ENCODE peak calls at places on chromosome 3, in ten cellular contexts. U, N, A, Q, C, I, R, M, P and W are unnamed samples.

GRCh38 chr3:183951459-183951858 is 66.2 kb downstream of the ABCC5 start:
- DNase-seq in M (no peak), P (no peak), R (no peak), C (no peak), N (no peak), Q (no peak), I (no peak), U (no peak), A (no peak), W (no peak)

GRCh38 chr3:13866406-13866965 is 13.4 kb downstream of the WNT7A start:
- DNase-seq in Q (peak), R (no peak), U (peak), M (no peak), P (no peak), N (no peak), I (no peak), C (no peak), A (no peak), W (no peak)

GRCh38 chr3:83890763-83891135 is 1068.0 kb upstream of the CADM2 start:
- DNase-seq in R (no peak), A (no peak), P (no peak), N (peak), I (no peak), Q (no peak), M (no peak), C (no peak), U (no peak), W (no peak)

GRCh38 chr3:122215592-122216298 is 32.3 kb downstream of the CASR start:
- DNase-seq in N (no peak), Q (no peak), A (no peak), P (no peak), C (no peak), M (no peak), R (no peak), U (no peak), I (no peak), W (no peak)

GRCh38 chr3:141575879-141576743 is 89.3 kb downstream of the RASA2 start:
- DNase-seq in A (no peak), R (no peak), Q (no peak), C (peak), P (no peak), I (no peak), N (no peak), M (peak), U (no peak), W (peak)

GRCh38 chr3:13186416-13186815 is 113.2 kb upstream of the IQSEC1 start:
- DNase-seq in C (no peak), U (no peak), A (no peak), I (no peak), Q (no peak), R (no peak), M (no peak), N (no peak), P (no peak), W (no peak)

GRCh38 chr3:189512039-189512438 is 119.2 kb upstream of the TP63 start:
- DNase-seq in C (no peak), R (no peak), P (no peak), A (no peak), Q (no peak), N (no peak), U (no peak), M (no peak), I (no peak), W (no peak)

GRCh38 chr3:134621824-134622223 is 29.0 kb downstream of the KY start:
- DNase-seq in R (no peak), P (no peak), I (no peak), A (no peak), Q (no peak), U (no peak), N (peak), M (no peak), C (peak), W (peak)

GRCh38 chr3:65126527-65127440 is 439.0 kb upstream of the ADAMTS9 start:
- DNase-seq in Q (no peak), P (no peak), A (no peak), U (no peak), C (peak), R (no peak), M (peak), I (no peak), N (peak), W (peak)

GRCh38 chr3:51982838-51983577 is at the start of gene ACY1:
- DNase-seq in U (peak), A (peak), Q (peak), C (peak), I (peak), P (peak), N (peak), M (peak), R (peak), W (peak)

GRCh38 chr3:194579091-194579606 is 54.1 kb downstream of the TMEM44 start:
- DNase-seq in N (no peak), M (peak), R (no peak), A (peak), Q (no peak), P (peak), C (peak), U (no peak), I (no peak), W (peak)

GRCh38 chr3:113747719-113748046 is 848 bp downstream of the ATP6V1A start:
- DNase-seq in M (peak), I (no peak), R (no peak), A (no peak), Q (no peak), P (no peak), N (no peak), U (peak), C (no peak), W (no peak)

GRCh38 chr3:97481416-97481815 is 283.1 kb upstream of the ARL6 start:
- DNase-seq in I (no peak), M (no peak), R (no peak), U (no peak), Q (no peak), P (no peak), A (no peak), C (no peak), N (no peak), W (no peak)